ENCODE peak calls at places on chromosomes 6 and 20, in ten cellular contexts. I, A, T, C, J, R, Z, G, W and H are unnamed samples.

GRCh38 chr6:81995548-81996289 is 243.2 kb upstream of the TENT5A start:
- DNase-seq in W (no peak), R (no peak), C (no peak), A (peak; percentile 48), Z (no peak), G (peak; percentile 31), T (no peak), J (no peak), I (no peak), H (no peak)

GRCh38 chr6:14089224-14089623 is 28.3 kb upstream of the CD83 start:
- DNase-seq in T (no peak), I (no peak), J (no peak), G (no peak), A (no peak), W (no peak), R (no peak), Z (no peak), C (no peak), H (no peak)

GRCh38 chr6:57173886-57174510 is 1.9 kb downstream of the BAG2 start:
- DNase-seq in I (no peak), J (no peak), Z (no peak), W (no peak), C (peak; percentile 56), R (no peak), A (peak; percentile 84), G (peak; percentile 86), T (no peak), H (no peak)

GRCh38 chr6:16871047-16871446 is 109.8 kb upstream of the ATXN1 start:
- DNase-seq in A (no peak), J (no peak), Z (no peak), G (no peak), W (no peak), R (no peak), I (no peak), C (no peak), T (no peak), H (no peak)

GRCh38 chr20:41619360-41620115 is 1.4 kb upstream of the CHD6 start:
- DNase-seq in J (no peak), T (no peak), Z (no peak), I (no peak), R (no peak), A (peak; percentile 28), W (no peak), G (no peak), C (peak; percentile 55), H (peak; percentile 6)

GRCh38 chr6:26240157-26240980 is 124.6 kb upstream of the BTN3A2 start:
- DNase-seq in W (peak; percentile 50), A (peak; percentile 93), I (peak; percentile 79), Z (no peak), C (peak; percentile 54), G (peak; percentile 98), J (peak; percentile 52), T (no peak), R (peak; percentile 66), H (peak; percentile 81)

GRCh38 chr6:36478051-36478526 is 35.3 kb downstream of the KCTD20 start:
- DNase-seq in W (no peak), G (no peak), J (no peak), C (no peak), I (no peak), R (no peak), T (no peak), Z (no peak), A (no peak), H (no peak)

GRCh38 chr6:37987559-37987958 is 168.0 kb downstream of the ZFAND3 start:
- DNase-seq in I (no peak), R (no peak), G (no peak), W (no peak), A (no peak), J (no peak), T (no peak), C (no peak), Z (no peak), H (no peak)

GRCh38 chr20:37193226-37193625 is 13.9 kb upstream of the MROH8 start:
- DNase-seq in G (no peak), Z (no peak), I (no peak), J (no peak), W (no peak), T (no peak), C (no peak), R (no peak), A (no peak), H (no peak)

DNA sequence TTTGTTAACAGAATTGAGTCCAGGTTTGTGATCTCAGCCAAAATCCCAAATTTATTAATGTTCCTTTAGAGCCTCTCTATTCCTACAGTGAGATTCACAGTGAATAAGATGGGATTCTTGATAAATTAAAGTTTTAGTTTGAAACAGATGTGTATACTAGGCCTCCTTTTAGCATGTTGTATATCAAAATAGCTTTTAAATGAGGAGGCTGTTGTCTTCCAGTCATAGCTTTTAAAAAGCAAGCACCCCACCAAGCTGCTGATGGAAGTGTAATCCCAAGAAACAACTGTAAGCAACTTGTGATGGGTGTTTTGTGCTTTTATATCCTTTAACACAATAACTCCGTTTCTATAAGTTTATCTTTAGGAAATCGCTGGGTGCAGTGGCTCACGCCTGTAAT is 7.0 kb downstream of the GTF2H5 start:
- DNase-seq in R (no peak), Z (no peak), C (no peak), G (no peak), T (no peak), A (no peak), I (no peak), W (no peak), J (no peak), H (no peak)
- H3K4me3 ChIP-seq in R (no peak overlapping the region), Z (no peak overlapping the region), C (no peak overlapping the region), G (no peak overlapping the region), T (no peak overlapping the region), A (no peak overlapping the region), I (no peak overlapping the region), W (no peak overlapping the region), J (no peak overlapping the region), H (no peak overlapping the region)

GRCh38 chr6:68042339-68043121 is 592.6 kb upstream of the ADGRB3 start:
- DNase-seq in G (no peak), T (no peak), Z (no peak), C (no peak), R (no peak), W (no peak), I (no peak), A (no peak), J (no peak), H (no peak)
- H3K36me3 ChIP-seq in G (no peaks in the 10 kb centered on the region), T (no peaks in the 10 kb centered on the region), Z (no peaks in the 10 kb centered on the region), C (no peaks in the 10 kb centered on the region), R (no peaks in the 10 kb centered on the region), W (no peaks in the 10 kb centered on the region), I (no peaks in the 10 kb centered on the region), A (no peaks in the 10 kb centered on the region), J (no peaks in the 10 kb centered on the region), H (no peaks in the 10 kb centered on the region)

GRCh38 chr20:62364911-62365736 is 2.0 kb downstream of the LAMA5 start:
- DNase-seq in T (peak; percentile 87), R (peak; percentile 81), G (no peak), Z (no peak), J (no peak), W (peak; percentile 17), I (peak; percentile 80), C (peak; percentile 58), A (no peak), H (no peak)
- H3K4me3 ChIP-seq in T (peak overlapping the region; percentile 69), R (peak overlapping the region; percentile 70), G (no peak overlapping the region), Z (peak overlapping the region; percentile 87), J (no peak overlapping the region), W (peak overlapping the region; percentile 58), I (peak overlapping the region; percentile 73), C (peak overlapping the region; percentile 85), A (no peak overlapping the region), H (no peak overlapping the region)

GRCh38 chr6:151015320-151015719 is 149.8 kb downstream of the MTHFD1L start:
- DNase-seq in A (peak; percentile 41), W (no peak), Z (no peak), T (no peak), C (no peak), R (no peak), G (no peak), J (no peak), I (no peak), H (no peak)

GRCh38 chr6:151018035-151018434 is 152.5 kb downstream of the MTHFD1L start:
- DNase-seq in G (no peak), T (no peak), A (peak; percentile 38), I (no peak), J (no peak), W (no peak), C (peak; percentile 10), Z (no peak), R (no peak), H (no peak)

GRCh38 chr6:151018911-151019795 is 153.7 kb downstream of the MTHFD1L start:
- DNase-seq in C (peak; percentile 21), Z (no peak), R (no peak), I (no peak), W (no peak), A (no peak), J (no peak), G (no peak), T (no peak), H (no peak)

GRCh38 chr6:151014404-151015150 is 149.1 kb downstream of the MTHFD1L start:
- DNase-seq in T (peak; percentile 73), C (peak; percentile 91), J (peak; percentile 43), I (peak; percentile 81), Z (no peak), W (peak; percentile 78), A (peak; percentile 71), R (peak; percentile 68), G (peak; percentile 80), H (peak; percentile 71)

DNA sequence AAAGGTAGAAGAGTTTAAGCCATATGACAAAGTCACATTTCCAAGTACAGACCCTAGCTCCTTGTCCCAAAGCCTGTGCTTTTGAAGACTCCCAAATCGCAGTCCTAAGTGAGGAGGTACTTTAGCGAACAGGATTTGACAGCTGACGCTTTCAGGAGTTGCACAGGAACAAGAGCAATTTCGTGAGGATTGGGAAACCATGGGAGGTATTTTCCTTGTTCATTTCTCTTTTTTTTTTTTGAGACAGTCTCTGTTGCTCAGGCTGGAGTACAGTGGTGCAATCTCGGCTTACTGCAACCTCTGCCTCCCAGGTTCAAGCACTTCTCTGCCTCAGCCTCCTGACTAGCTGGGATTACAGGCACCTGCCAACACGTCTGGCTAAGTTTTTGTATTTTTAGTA is 150.6 kb downstream of the MTHFD1L start:
- DNase-seq in R (no peak), C (peak; percentile 10), A (no peak), W (no peak), G (no peak), T (no peak), Z (no peak), J (no peak), I (no peak), H (no peak)
- H3K36me3 ChIP-seq in R (peaks cover 6% of the 10 kb centered on the region), C (peaks cover 79% of the 10 kb centered on the region), A (peaks cover 67% of the 10 kb centered on the region), W (no peaks in the 10 kb centered on the region), G (peaks cover 9% of the 10 kb centered on the region), T (no peaks in the 10 kb centered on the region), Z (no peaks in the 10 kb centered on the region), J (no peaks in the 10 kb centered on the region), I (no peaks in the 10 kb centered on the region), H (no peaks in the 10 kb centered on the region)

DNA sequence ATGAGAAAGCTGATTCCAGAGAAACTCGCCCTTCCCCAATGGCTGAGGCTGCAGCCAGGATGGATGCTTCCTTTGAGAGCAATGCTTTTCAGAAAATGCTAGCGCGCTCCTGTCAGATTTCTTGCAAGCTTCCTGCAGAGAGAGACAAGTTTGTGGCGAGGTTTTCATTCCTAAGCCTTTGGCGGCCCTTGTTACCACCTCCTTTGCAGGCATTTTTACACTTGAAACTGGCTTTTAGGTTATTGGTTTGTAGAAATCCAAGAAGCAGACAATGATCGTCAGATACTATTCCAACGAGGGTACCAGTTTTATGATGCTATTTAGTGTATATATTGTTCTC is 1.1 kb downstream of the FNDC1 start:
- DNase-seq in W (no peak), I (no peak), A (no peak), J (no peak), Z (no peak), G (no peak), C (no peak), R (no peak), T (no peak), H (no peak)
- H3K4me3 ChIP-seq in W (peak overlapping the region; percentile 37), I (peak overlapping the region; percentile 33), A (peak overlapping the region; percentile 34), J (no peak overlapping the region), Z (peak overlapping the region; percentile 64), G (no peak overlapping the region), C (peak overlapping the region; percentile 71), R (peak overlapping the region; percentile 44), T (no peak overlapping the region), H (no peak overlapping the region)